ENCODE peak calls at places on chromosomes 3 and 15, in eight cellular contexts. One of them, this sample, is unnamed.

GRCh38 chr3:132555316-132556035 is 41.6 kb upstream of the ACKR4 start:
- DNase-seq in kidney: no peak
- DNase-seq in stomach: no peak
- DNase-seq in pancreas: peak; percentile 41
- DNase-seq in A673: no peak
- DNase-seq in SK-N-SH: no peak
- DNase-seq in heart right ventricle: no peak
- DNase-seq in mesendoderm: no peak
- DNase-seq in this sample: no peak

GRCh38 chr3:13538520-13539284 is 10.2 kb upstream of the FBLN2 start:
- DNase-seq in heart right ventricle: no peak
- DNase-seq in pancreas: no peak
- DNase-seq in SK-N-SH: no peak
- DNase-seq in kidney: peak; percentile 46
- DNase-seq in A673: no peak
- DNase-seq in stomach: no peak
- DNase-seq in mesendoderm: no peak
- DNase-seq in this sample: no peak

GRCh38 chr15:81056276-81056675 is 55.6 kb downstream of the TLNRD1 start:
- DNase-seq in heart right ventricle: no peak
- DNase-seq in pancreas: no peak
- DNase-seq in stomach: no peak
- DNase-seq in A673: no peak
- DNase-seq in kidney: no peak
- DNase-seq in mesendoderm: no peak
- DNase-seq in SK-N-SH: no peak
- DNase-seq in this sample: no peak

GRCh38 chr15:67850995-67851535 is 11.2 kb upstream of the RNU6-1 start:
- DNase-seq in SK-N-SH: no peak
- DNase-seq in pancreas: no peak
- DNase-seq in heart right ventricle: no peak
- DNase-seq in kidney: no peak
- DNase-seq in A673: no peak
- DNase-seq in mesendoderm: no peak
- DNase-seq in stomach: no peak
- DNase-seq in this sample: no peak

GRCh38 chr15:95629503-95630168 is 700.9 kb upstream of the NR2F2 start:
- DNase-seq in SK-N-SH: no peak
- DNase-seq in stomach: no peak
- DNase-seq in pancreas: no peak
- DNase-seq in heart right ventricle: no peak
- DNase-seq in A673: no peak
- DNase-seq in mesendoderm: no peak
- DNase-seq in kidney: no peak
- DNase-seq in this sample: no peak

GRCh38 chr3:98902341-98902740 is 846 bp upstream of the DCBLD2 start:
- DNase-seq in mesendoderm: no peak
- DNase-seq in stomach: no peak
- DNase-seq in kidney: no peak
- DNase-seq in heart right ventricle: no peak
- DNase-seq in pancreas: no peak
- DNase-seq in SK-N-SH: peak; percentile 14
- DNase-seq in A673: no peak
- DNase-seq in this sample: no peak

GRCh38 chr3:42717311-42717710 is 14.7 kb upstream of the HHATL start:
- DNase-seq in mesendoderm: no peak
- DNase-seq in stomach: no peak
- DNase-seq in pancreas: no peak
- DNase-seq in kidney: no peak
- DNase-seq in heart right ventricle: no peak
- DNase-seq in A673: no peak
- DNase-seq in SK-N-SH: no peak
- DNase-seq in this sample: no peak

GRCh38 chr3:89533320-89533719 is 425.9 kb downstream of the EPHA3 start:
- DNase-seq in SK-N-SH: no peak
- DNase-seq in mesendoderm: no peak
- DNase-seq in stomach: no peak
- DNase-seq in A673: no peak
- DNase-seq in kidney: no peak
- DNase-seq in pancreas: no peak
- DNase-seq in heart right ventricle: no peak
- DNase-seq in this sample: no peak

GRCh38 chr3:183810643-183811594 is 14.5 kb downstream of the MAP6D1 start:
- DNase-seq in kidney: no peak
- DNase-seq in heart right ventricle: no peak
- DNase-seq in SK-N-SH: no peak
- DNase-seq in stomach: no peak
- DNase-seq in mesendoderm: no peak
- DNase-seq in pancreas: peak; percentile 92
- DNase-seq in A673: no peak
- DNase-seq in this sample: no peak
- H3K27ac ChIP-seq in kidney: no peak overlapping the region
- H3K27ac ChIP-seq in heart right ventricle: no peak overlapping the region
- H3K27ac ChIP-seq in SK-N-SH: no peak overlapping the region
- H3K27ac ChIP-seq in stomach: no peak overlapping the region
- H3K27ac ChIP-seq in mesendoderm: no peak overlapping the region
- H3K27ac ChIP-seq in pancreas: peak overlapping the region; percentile 86
- H3K27ac ChIP-seq in A673: no peak overlapping the region
- H3K27ac ChIP-seq in this sample: no peak overlapping the region

DNA sequence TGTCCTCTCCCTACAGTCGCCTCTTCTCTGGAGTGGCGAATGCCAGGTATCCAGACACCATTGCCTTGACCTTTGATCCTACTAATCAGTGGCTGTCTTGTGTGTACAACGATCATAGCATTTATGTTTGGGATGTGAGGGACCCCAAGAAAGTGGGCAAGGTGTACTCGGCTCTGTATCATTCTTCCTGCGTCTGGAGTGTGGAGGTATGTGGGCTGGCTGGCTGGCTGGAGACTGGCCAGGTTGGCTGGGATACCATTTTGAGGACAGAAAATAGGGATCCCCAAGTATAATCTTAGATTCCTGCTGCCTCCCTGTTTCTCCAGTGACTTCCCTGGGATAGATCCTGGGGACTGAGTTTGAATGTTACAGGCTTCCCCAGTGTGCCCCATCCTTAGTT is 13.4 kb upstream of the JMJD7 start:
- DNase-seq in pancreas: no peak
- DNase-seq in mesendoderm: no peak
- DNase-seq in stomach: no peak
- DNase-seq in heart right ventricle: no peak
- DNase-seq in SK-N-SH: no peak
- DNase-seq in A673: no peak
- DNase-seq in kidney: no peak
- DNase-seq in this sample: no peak
- H3K36me3 ChIP-seq in pancreas: no peaks in the 10 kb centered on the region
- H3K36me3 ChIP-seq in mesendoderm: no peaks in the 10 kb centered on the region
- H3K36me3 ChIP-seq in stomach: peaks cover 60% of the 10 kb centered on the region
- H3K36me3 ChIP-seq in heart right ventricle: peaks cover 71% of the 10 kb centered on the region
- H3K36me3 ChIP-seq in SK-N-SH: peaks cover 54% of the 10 kb centered on the region
- H3K36me3 ChIP-seq in A673: peaks cover 7% of the 10 kb centered on the region
- H3K36me3 ChIP-seq in kidney: peaks cover 26% of the 10 kb centered on the region
- H3K36me3 ChIP-seq in this sample: peaks cover 12% of the 10 kb centered on the region

GRCh38 chr3:123486460-123486859 is 37.6 kb upstream of the ADCY5 start:
- DNase-seq in pancreas: no peak
- DNase-seq in A673: no peak
- DNase-seq in kidney: no peak
- DNase-seq in heart right ventricle: no peak
- DNase-seq in mesendoderm: no peak
- DNase-seq in stomach: no peak
- DNase-seq in SK-N-SH: no peak
- DNase-seq in this sample: no peak

GRCh38 chr3:123485551-123485950 is 36.7 kb upstream of the ADCY5 start:
- DNase-seq in mesendoderm: no peak
- DNase-seq in A673: no peak
- DNase-seq in stomach: no peak
- DNase-seq in pancreas: no peak
- DNase-seq in heart right ventricle: no peak
- DNase-seq in SK-N-SH: no peak
- DNase-seq in kidney: no peak
- DNase-seq in this sample: no peak

GRCh38 chr3:123489400-123490004 is 40.6 kb upstream of the ADCY5 start:
- DNase-seq in pancreas: peak; percentile 29
- DNase-seq in A673: peak; percentile 73
- DNase-seq in heart right ventricle: peak; percentile 76
- DNase-seq in kidney: peak; percentile 83
- DNase-seq in SK-N-SH: peak; percentile 83
- DNase-seq in mesendoderm: peak; percentile 69
- DNase-seq in stomach: peak; percentile 65
- DNase-seq in this sample: peak; percentile 68

GRCh38 chr3:123492188-123492587 is 43.3 kb upstream of the ADCY5 start:
- DNase-seq in mesendoderm: no peak
- DNase-seq in SK-N-SH: no peak
- DNase-seq in heart right ventricle: no peak
- DNase-seq in stomach: no peak
- DNase-seq in A673: no peak
- DNase-seq in kidney: no peak
- DNase-seq in pancreas: no peak
- DNase-seq in this sample: no peak

GRCh38 chr3:123488641-123489347 is 39.9 kb upstream of the ADCY5 start:
- DNase-seq in SK-N-SH: no peak
- DNase-seq in heart right ventricle: no peak
- DNase-seq in stomach: no peak
- DNase-seq in mesendoderm: no peak
- DNase-seq in kidney: no peak
- DNase-seq in A673: no peak
- DNase-seq in pancreas: no peak
- DNase-seq in this sample: no peak
- H3K27ac ChIP-seq in SK-N-SH: no peak overlapping the region
- H3K27ac ChIP-seq in heart right ventricle: peak overlapping the region; percentile 68
- H3K27ac ChIP-seq in stomach: no peak overlapping the region
- H3K27ac ChIP-seq in mesendoderm: no peak overlapping the region
- H3K27ac ChIP-seq in kidney: no peak overlapping the region
- H3K27ac ChIP-seq in A673: no peak overlapping the region
- H3K27ac ChIP-seq in pancreas: no peak overlapping the region
- H3K27ac ChIP-seq in this sample: no peak overlapping the region

GRCh38 chr3:185915642-185916041 is 22.2 kb downstream of the TRA2B start:
- DNase-seq in mesendoderm: no peak
- DNase-seq in A673: no peak
- DNase-seq in kidney: no peak
- DNase-seq in heart right ventricle: no peak
- DNase-seq in pancreas: no peak
- DNase-seq in SK-N-SH: no peak
- DNase-seq in stomach: no peak
- DNase-seq in this sample: no peak
- H3K36me3 ChIP-seq in mesendoderm: peaks cover 2% of the 10 kb centered on the region
- H3K36me3 ChIP-seq in A673: peaks cover 80% of the 10 kb centered on the region
- H3K36me3 ChIP-seq in kidney: peaks cover 48% of the 10 kb centered on the region
- H3K36me3 ChIP-seq in heart right ventricle: peaks cover 82% of the 10 kb centered on the region
- H3K36me3 ChIP-seq in pancreas: peaks cover 43% of the 10 kb centered on the region
- H3K36me3 ChIP-seq in SK-N-SH: peaks cover 74% of the 10 kb centered on the region
- H3K36me3 ChIP-seq in stomach: peaks cover 56% of the 10 kb centered on the region
- H3K36me3 ChIP-seq in this sample: peaks cover 4% of the 10 kb centered on the region

GRCh38 chr3:160806686-160807085 is 50.7 kb downstream of the PPM1L start:
- DNase-seq in heart right ventricle: no peak
- DNase-seq in stomach: no peak
- DNase-seq in kidney: no peak
- DNase-seq in mesendoderm: no peak
- DNase-seq in pancreas: no peak
- DNase-seq in A673: no peak
- DNase-seq in SK-N-SH: no peak
- DNase-seq in this sample: no peak

GRCh38 chr3:160808838-160809237 is 52.8 kb downstream of the PPM1L start:
- DNase-seq in mesendoderm: no peak
- DNase-seq in pancreas: peak; percentile 16
- DNase-seq in SK-N-SH: no peak
- DNase-seq in A673: no peak
- DNase-seq in kidney: no peak
- DNase-seq in heart right ventricle: peak; percentile 55
- DNase-seq in stomach: peak; percentile 78
- DNase-seq in this sample: no peak

GRCh38 chr3:160804762-160805161 is 48.7 kb downstream of the PPM1L start:
- DNase-seq in kidney: no peak
- DNase-seq in heart right ventricle: peak; percentile 57
- DNase-seq in mesendoderm: peak; percentile 29
- DNase-seq in pancreas: no peak
- DNase-seq in SK-N-SH: peak; percentile 29
- DNase-seq in A673: peak; percentile 24
- DNase-seq in stomach: peak; percentile 68
- DNase-seq in this sample: no peak

GRCh38 chr3:160809453-160809852 is 53.4 kb downstream of the PPM1L start:
- DNase-seq in A673: no peak
- DNase-seq in pancreas: no peak
- DNase-seq in SK-N-SH: no peak
- DNase-seq in heart right ventricle: no peak
- DNase-seq in mesendoderm: no peak
- DNase-seq in stomach: no peak
- DNase-seq in kidney: no peak
- DNase-seq in this sample: no peak

GRCh38 chr3:160806094-160806493 is 50.1 kb downstream of the PPM1L start:
- DNase-seq in pancreas: no peak
- DNase-seq in SK-N-SH: no peak
- DNase-seq in heart right ventricle: no peak
- DNase-seq in A673: no peak
- DNase-seq in kidney: no peak
- DNase-seq in mesendoderm: no peak
- DNase-seq in stomach: no peak
- DNase-seq in this sample: no peak
- H3K27ac ChIP-seq in pancreas: no peak overlapping the region
- H3K27ac ChIP-seq in SK-N-SH: no peak overlapping the region
- H3K27ac ChIP-seq in heart right ventricle: peak overlapping the region; percentile 76
- H3K27ac ChIP-seq in A673: no peak overlapping the region
- H3K27ac ChIP-seq in kidney: no peak overlapping the region
- H3K27ac ChIP-seq in mesendoderm: no peak overlapping the region
- H3K27ac ChIP-seq in stomach: no peak overlapping the region
- H3K27ac ChIP-seq in this sample: no peak overlapping the region

GRCh38 chr3:75782506-75782905 is 2.8 kb downstream of the ZNF717 start:
- DNase-seq in SK-N-SH: no peak
- DNase-seq in kidney: no peak
- DNase-seq in A673: no peak
- DNase-seq in stomach: no peak
- DNase-seq in heart right ventricle: no peak
- DNase-seq in pancreas: no peak
- DNase-seq in mesendoderm: no peak
- DNase-seq in this sample: no peak

DNA sequence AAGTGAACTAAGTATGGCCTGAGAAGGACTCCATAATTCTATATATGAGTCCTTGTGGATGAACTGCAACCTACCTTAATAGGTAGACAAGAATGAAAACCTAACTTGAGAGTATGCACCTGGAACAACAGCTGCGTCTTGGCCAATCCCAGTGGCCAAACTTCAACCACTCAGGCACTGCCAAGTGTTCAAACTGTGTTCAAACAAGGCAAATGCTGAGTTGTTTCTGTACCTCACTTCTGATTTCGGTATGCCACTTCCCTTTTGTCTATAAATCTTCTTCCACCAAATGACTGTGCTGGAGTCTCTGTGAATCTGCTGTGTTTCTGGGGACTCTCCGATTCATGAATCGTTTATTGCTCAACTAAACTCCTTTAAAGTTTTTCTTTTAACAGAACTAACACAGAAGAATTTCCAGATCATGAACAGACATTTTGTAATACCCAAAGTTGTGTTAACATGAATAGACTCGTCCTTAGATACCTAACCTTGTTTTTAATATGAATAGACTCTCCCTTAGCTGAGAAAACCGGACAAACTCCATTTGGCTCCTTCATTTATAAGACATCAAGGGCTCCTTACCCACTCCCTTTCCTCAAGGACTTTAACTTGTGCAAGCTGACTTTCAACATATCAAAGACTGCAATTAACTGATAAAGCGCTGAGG is 4.1 kb downstream of the ZNF717 start:
- DNase-seq in SK-N-SH: no peak
- DNase-seq in kidney: no peak
- DNase-seq in mesendoderm: no peak
- DNase-seq in pancreas: no peak
- DNase-seq in stomach: no peak
- DNase-seq in A673: no peak
- DNase-seq in heart right ventricle: no peak
- DNase-seq in this sample: no peak
- H3K36me3 ChIP-seq in SK-N-SH: peaks cover 18% of the 10 kb centered on the region
- H3K36me3 ChIP-seq in kidney: peaks cover 5% of the 10 kb centered on the region
- H3K36me3 ChIP-seq in mesendoderm: no peaks in the 10 kb centered on the region
- H3K36me3 ChIP-seq in pancreas: no peaks in the 10 kb centered on the region
- H3K36me3 ChIP-seq in stomach: peaks cover 3% of the 10 kb centered on the region
- H3K36me3 ChIP-seq in A673: no peaks in the 10 kb centered on the region
- H3K36me3 ChIP-seq in heart right ventricle: peaks cover 29% of the 10 kb centered on the region
- H3K36me3 ChIP-seq in this sample: no peaks in the 10 kb centered on the region

This sample was measured in breast epithelium.